ENCODE peak calls at places on chromosome 6, in four cellular contexts. B is endothelial cell, S is uterus, H is GM12865. J is an unnamed sample.

GRCh38 chr6:4573958-4574481 is 202.2 kb upstream of the CDYL start:
- DNase-seq in H (no peak), S (no peak), B (no peak), J (no peak)

GRCh38 chr6:34284563-34285545 is 36.0 kb upstream of the SMIM29 start:
- DNase-seq in B (no peak), S (no peak), H (peak), J (no peak)

GRCh38 chr6:107542170-107542569 is 52.3 kb downstream of the SOBP start:
- DNase-seq in H (no peak), S (no peak), B (no peak), J (no peak)

GRCh38 chr6:150033197-150033771 is 8.0 kb upstream of the RAET1L start:
- DNase-seq in B (no peak), S (no peak), H (no peak), J (no peak)

GRCh38 chr6:43929511-43929910 is 159.5 kb downstream of the VEGFA start:
- DNase-seq in H (no peak), B (no peak), S (no peak), J (no peak)

GRCh38 chr6:85669735-85670194 is 27.1 kb upstream of the SYNCRIP start:
- DNase-seq in H (peak), B (no peak), S (no peak), J (no peak)

GRCh38 chr6:158622545-158623190 is 21.9 kb downstream of the DYNLT1 start:
- DNase-seq in H (no peak), B (no peak), S (no peak), J (no peak)

GRCh38 chr6:167898673-167899311 is 72.1 kb downstream of the AFDN start:
- DNase-seq in H (peak), B (no peak), S (no peak), J (no peak)

GRCh38 chr6:87366428-87366827 is 21.8 kb downstream of the C6orf163 start:
- DNase-seq in S (no peak), H (no peak), B (no peak), J (no peak)

GRCh38 chr6:142304241-142304640 is 2.4 kb downstream of the ADGRG6 start:
- DNase-seq in B (no peak), H (no peak), S (no peak), J (no peak)

GRCh38 chr6:157763129-157763893 is 59.7 kb upstream of the SNX9 start:
- DNase-seq in S (peak), B (no peak), H (peak), J (no peak)

GRCh38 chr6:1496836-1497592 is 107.6 kb downstream of the FOXF2 start:
- DNase-seq in B (no peak), S (no peak), H (no peak), J (peak)

GRCh38 chr6:38603966-38604365 is 35.8 kb downstream of the BTBD9 start:
- DNase-seq in H (no peak), B (no peak), S (no peak), J (no peak)

GRCh38 chr6:82954937-82955577 is 110.6 kb downstream of the UBE3D start:
- DNase-seq in B (no peak), H (peak), S (no peak), J (no peak)

GRCh38 chr6:166651408-166651807 is 24.4 kb upstream of the RPS6KA2 start:
- DNase-seq in S (no peak), H (no peak), B (no peak), J (no peak)

GRCh38 chr6:12152023-12152960 is 137.9 kb upstream of the EDN1 start:
- DNase-seq in B (no peak), S (no peak), H (no peak), J (no peak)

GRCh38 chr6:42783177-42783875 is 1.5 kb downstream of the BICRAL start:
- DNase-seq in B (peak), S (peak), H (peak), J (peak)

GRCh38 chr6:105317607-105318533 is 85.0 kb downstream of the PREP start:
- DNase-seq in H (peak), S (no peak), B (peak), J (no peak)

GRCh38 chr6:43278524-43279078 is 19.5 kb upstream of the SLC22A7 start:
- DNase-seq in B (no peak), H (no peak), S (no peak), J (no peak)

GRCh38 chr6:127515234-127515793 is 3.8 kb downstream of the MTCL3 start:
- DNase-seq in S (no peak), H (no peak), B (peak), J (peak)

GRCh38 chr6:157770946-157771345 is 52.1 kb upstream of the SNX9 start:
- DNase-seq in B (no peak), S (no peak), H (no peak), J (no peak)

GRCh38 chr6:1856381-1856780 is 246.7 kb downstream of the FOXC1 start:
- DNase-seq in S (no peak), H (peak), B (no peak), J (no peak)

GRCh38 chr6:113092795-113093194 is 745.7 kb downstream of the RFPL4B start:
- DNase-seq in S (no peak), H (no peak), B (no peak), J (no peak)

GRCh38 chr6:110101885-110102284 is 77.6 kb downstream of the WASF1 start:
- DNase-seq in B (no peak), S (no peak), H (peak), J (no peak)

GRCh38 chr6:140485740-140486467 is 1111.5 kb upstream of the CITED2 start:
- DNase-seq in S (peak), B (no peak), H (peak), J (no peak)

GRCh38 chr6:139597781-139598368 is 223.4 kb upstream of the CITED2 start:
- DNase-seq in S (peak), B (no peak), H (no peak), J (no peak)

GRCh38 chr6:149482542-149483261 is 2.1 kb downstream of the ZC3H12D start:
- DNase-seq in H (peak), B (no peak), S (no peak), J (no peak)

GRCh38 chr6:143564484-143565017 is 53.0 kb upstream of the FUCA2 start:
- DNase-seq in B (no peak), S (no peak), H (no peak), J (no peak)

GRCh38 chr6:47977314-47977713 is 133.7 kb downstream of the PTCHD4 start:
- DNase-seq in H (no peak), B (no peak), S (no peak), J (no peak)

GRCh38 chr6:79240509-79240908 is 6.0 kb upstream of the HMGN3 start:
- DNase-seq in H (no peak), B (peak), S (no peak), J (no peak)

GRCh38 chr6:154638369-154638768 is 94.8 kb upstream of the SCAF8 start:
- DNase-seq in H (no peak), S (no peak), B (no peak), J (no peak)

GRCh38 chr6:117352466-117353081 is 73.2 kb downstream of the ROS1 start:
- DNase-seq in S (no peak), B (no peak), H (peak), J (no peak)

GRCh38 chr6:135251964-135252429 is 70.9 kb downstream of the MYB start:
- DNase-seq in S (no peak), B (no peak), H (no peak), J (no peak)

GRCh38 chr6:138695193-138695592 is 78.4 kb upstream of the CCDC28A start:
- DNase-seq in B (no peak), S (no peak), H (no peak), J (no peak)

GRCh38 chr6:88208736-88209135 is 42.6 kb upstream of the CNR1 start:
- DNase-seq in S (no peak), B (no peak), H (no peak), J (no peak)

GRCh38 chr6:32935551-32936246 is 5.1 kb downstream of the HLA-DMB start:
- DNase-seq in B (no peak), S (no peak), H (no peak), J (no peak)

GRCh38 chr6:21597243-21597682 is 3.7 kb downstream of the SOX4 start:
- DNase-seq in S (no peak), B (no peak), H (no peak), J (no peak)
- TF ChIP-seq CTCF in S (no peak), B (no peak), H (no peak), J (no peak)

DNA sequence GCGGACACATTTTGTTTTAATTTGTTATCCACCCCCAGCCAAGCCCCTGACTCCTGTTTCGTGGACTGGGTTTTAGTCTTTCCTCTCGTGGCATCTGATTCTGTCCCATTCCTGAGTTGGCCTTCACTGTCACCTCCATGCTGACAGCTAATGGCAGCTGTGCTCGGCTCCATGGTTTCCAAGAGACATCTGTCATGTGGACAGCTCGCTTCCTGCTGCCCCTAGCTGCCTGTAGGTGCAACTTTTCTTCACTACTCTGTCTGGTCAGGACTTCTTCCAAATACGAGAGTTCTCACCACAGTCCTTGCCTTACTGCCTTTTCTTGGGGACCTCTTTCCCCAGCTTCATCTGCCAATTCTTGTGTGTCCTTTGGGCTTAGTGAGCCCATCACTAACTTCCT is 140.6 kb downstream of the F13A1 start:
- DNase-seq in S (no peak), B (no peak), H (peak), J (no peak)
- TF ChIP-seq CTCF in S (no peak), B (no peak), H (no peak), J (no peak)

DNA sequence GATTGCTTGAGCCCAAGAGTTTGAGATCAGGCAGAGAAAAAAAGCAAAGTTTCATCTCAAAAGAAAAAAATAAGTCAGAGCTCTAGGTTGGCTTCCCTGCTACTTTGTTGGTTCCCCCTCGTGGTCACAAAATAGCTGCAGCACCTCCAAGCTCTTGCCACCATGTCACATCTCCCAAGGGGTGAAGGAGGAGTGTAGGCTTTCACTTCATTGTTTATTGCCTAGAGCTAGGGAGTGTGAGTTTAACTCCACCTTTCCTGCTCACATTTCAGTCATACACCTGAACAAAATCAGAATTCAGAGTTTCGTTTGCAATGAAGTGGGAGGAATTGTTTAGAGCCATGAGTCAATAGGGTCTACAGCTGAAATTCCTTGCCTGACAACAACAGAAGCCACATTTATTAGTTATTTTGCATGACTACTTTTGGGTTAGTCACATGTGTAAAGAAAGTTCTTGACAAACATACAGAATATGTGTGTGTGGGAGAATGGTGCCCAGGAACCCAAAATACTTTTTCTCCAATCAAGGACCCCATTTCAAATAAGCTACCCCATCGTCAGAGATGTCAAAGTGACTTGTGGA is 56.2 kb upstream of the UFL1 start:
- DNase-seq in S (no peak), H (peak), B (no peak), J (no peak)
- TF ChIP-seq CTCF in S (no peak), H (no peak), B (no peak), J (no peak)

GRCh38 chr6:5998741-5999687 is 7.7 kb downstream of the NRN1 start:
- DNase-seq in H (no peak), B (peak), S (no peak), J (peak)
- TF ChIP-seq CTCF in H (no peak), B (no peak), S (no peak), J (no peak)

J was measured in glutamatergic neuron.